ENCODE peak calls at places on chromosomes 16 and 17, in four cellular contexts. P is bronchial epithelial cell, O is transverse colon, I is A673. D is an unnamed sample. For H3K36me3, the result is how much of the 10 kb centered on the place peaks cover.

GRCh38 chr17:12047977-12048376 is 27.3 kb downstream of the MAP2K4 start:
- DNase-seq in P (no peak), O (no peak), I (peak), D (no peak)

GRCh38 chr17:29363716-29364115 is 26.4 kb upstream of the TAOK1 start:
- DNase-seq in P (peak), O (no peak), I (no peak), D (no peak)

GRCh38 chr16:85181091-85181738 is 68.9 kb upstream of the CIBAR2 start:
- DNase-seq in P (no peak), O (no peak), I (no peak), D (no peak)

GRCh38 chr17:61409301-61410099 is 9.9 kb downstream of the TBX2 start:
- DNase-seq in P (no peak), O (peak), I (peak), D (peak)

GRCh38 chr17:36911007-36911406 is 26.3 kb upstream of the LHX1 start:
- DNase-seq in P (no peak), O (no peak), I (no peak), D (no peak)

GRCh38 chr17:66975614-66976378 is 11.3 kb downstream of the CACNG4 start:
- DNase-seq in P (peak), O (no peak), I (peak), D (no peak)

GRCh38 chr16:8796469-8797363 is 723 bp downstream of the TMEM186 start:
- DNase-seq in P (no peak), O (no peak), I (no peak), D (no peak)

GRCh38 chr16:81623365-81624102 is 155.6 kb upstream of the PLCG2 start:
- DNase-seq in P (peak), O (peak), I (peak), D (no peak)

GRCh38 chr17:39193346-39193745 is 4.1 kb downstream of the CACNB1 start:
- DNase-seq in P (no peak), O (no peak), I (no peak), D (no peak)

GRCh38 chr17:80870401-80870800 is 121.2 kb upstream of the CHMP6 start:
- DNase-seq in P (no peak), O (no peak), I (no peak), D (no peak)

GRCh38 chr17:30554839-30555751 is 77.9 kb downstream of the GOSR1 start:
- DNase-seq in P (no peak), O (no peak), I (no peak), D (no peak)

GRCh38 chr17:7538891-7539290 is 10.0 kb upstream of the TNFSF12 start:
- DNase-seq in P (no peak), O (no peak), I (no peak), D (no peak)

GRCh38 chr17:45291170-45291805 is 25.5 kb downstream of the MAP3K14 start:
- DNase-seq in P (no peak), O (no peak), I (no peak), D (no peak)

GRCh38 chr17:63500548-63501390 is 22.4 kb upstream of the KCNH6 start:
- DNase-seq in P (no peak), O (no peak), I (no peak), D (no peak)

GRCh38 chr17:79042421-79043190 is 18.6 kb downstream of the C1QTNF1 start:
- DNase-seq in P (peak), O (peak), I (peak), D (no peak)

GRCh38 chr16:71919033-71919432 is 23.7 kb downstream of the IST1 start:
- DNase-seq in P (no peak), O (peak), I (no peak), D (peak)

GRCh38 chr16:11992008-11992584 is 15.6 kb downstream of the SNX29 start:
- DNase-seq in P (no peak), O (no peak), I (no peak), D (no peak)

GRCh38 chr16:11992594-11993524 is 16.3 kb downstream of the SNX29 start:
- DNase-seq in P (no peak), O (no peak), I (no peak), D (no peak)

GRCh38 chr16:11989238-11990160 is 13.0 kb downstream of the SNX29 start:
- DNase-seq in P (no peak), O (no peak), I (no peak), D (peak)

GRCh38 chr16:11988258-11988978 is 11.9 kb downstream of the SNX29 start:
- DNase-seq in P (no peak), O (no peak), I (no peak), D (no peak)

GRCh38 chr16:11990672-11991390 is 14.3 kb downstream of the SNX29 start:
- DNase-seq in P (no peak), O (no peak), I (no peak), D (no peak)
- TF ChIP-seq CTCF in P (no peak), O (no peak), I (no peak), D (no peak)

GRCh38 chr16:89563639-89564392 is 3.3 kb downstream of the RPL13 start:
- DNase-seq in P (no peak), O (no peak), I (no peak), D (no peak)
- H3K36me3 ChIP-seq in P (under half), O (under half), I (under half), D (under half)

GRCh38 chr16:49588061-49588460 is 214.5 kb downstream of the C16orf78 start:
- DNase-seq in P (no peak), O (no peak), I (no peak), D (no peak)

GRCh38 chr16:49585143-49585542 is 211.5 kb downstream of the C16orf78 start:
- DNase-seq in P (no peak), O (no peak), I (no peak), D (no peak)

GRCh38 chr16:49587511-49587910 is 213.9 kb downstream of the C16orf78 start:
- DNase-seq in P (no peak), O (no peak), I (no peak), D (no peak)

GRCh38 chr16:49587051-49587450 is 213.4 kb downstream of the C16orf78 start:
- DNase-seq in P (no peak), O (no peak), I (no peak), D (no peak)

GRCh38 chr16:49586466-49586865 is 212.9 kb downstream of the C16orf78 start:
- DNase-seq in P (no peak), O (no peak), I (no peak), D (no peak)
- H3K4me3 ChIP-seq in P (no peak), O (no peak), I (no peak), D (no peak)

DNA sequence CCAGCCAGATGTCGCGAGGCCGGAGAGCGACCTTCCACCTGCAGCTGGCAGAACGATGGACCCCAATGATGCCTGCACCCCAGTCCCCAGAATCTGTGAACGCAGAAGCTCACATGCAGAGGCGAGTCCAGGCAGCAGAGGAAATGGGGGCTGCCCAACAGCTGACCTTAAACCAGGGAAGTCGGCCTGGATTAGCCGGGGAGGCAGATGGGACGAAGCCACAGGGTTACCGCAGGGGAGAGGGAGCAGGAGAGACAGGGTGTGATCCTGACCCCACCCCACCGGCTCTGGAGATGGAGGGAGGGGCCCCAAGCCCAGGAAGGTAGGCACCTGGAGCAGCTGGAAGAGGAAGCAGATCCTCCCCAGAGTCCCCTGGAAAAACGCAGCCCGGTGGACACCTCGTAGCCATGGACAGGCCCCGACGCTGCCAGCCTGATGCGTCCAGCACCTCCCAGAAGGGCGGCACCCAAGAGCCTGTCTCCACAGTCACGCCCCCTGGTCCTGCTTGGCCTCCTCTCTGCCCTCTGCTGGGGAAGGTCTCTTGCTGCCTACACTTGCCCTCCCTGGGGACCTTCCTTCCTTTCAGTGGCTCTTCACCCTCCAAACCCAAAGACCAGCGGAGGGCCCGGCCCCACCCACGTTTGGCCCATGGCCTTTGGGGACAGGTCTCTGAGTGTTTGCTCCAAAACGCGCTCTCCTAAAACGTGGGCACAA is 37.3 kb downstream of the PIEZO1 start:
- DNase-seq in P (peak), O (peak), I (peak), D (peak)
- TF ChIP-seq CTCF in P (peak), O (peak), I (no peak), D (peak)